ENCODE peak calls at places on chromosomes 12 and 14, in nine cellular contexts. L, Y, F, B, X, P, Z, D and Q are unnamed samples.

GRCh38 chr12:19030603-19031002 is 98.9 kb upstream of the PLEKHA5 start:
- DNase-seq in Y (no peak), X (no peak), B (no peak), D (no peak), L (no peak), P (peak; percentile 42), F (no peak), Z (no peak), Q (no peak)

GRCh38 chr12:110079477-110080400 is 31.4 kb upstream of the C12orf76 start:
- DNase-seq in D (peak; percentile 70), F (no peak), P (no peak), B (peak; percentile 75), X (peak; percentile 71), Z (peak; percentile 59), L (peak; percentile 44), Y (peak; percentile 86), Q (peak; percentile 76)

GRCh38 chr14:71166434-71166833 is 259.2 kb downstream of the PCNX1 start:
- DNase-seq in P (peak; percentile 76), L (no peak), Y (no peak), F (peak; percentile 67), Z (peak; percentile 71), B (no peak), D (no peak), X (peak; percentile 67), Q (no peak)

GRCh38 chr12:121451931-121452330 is 52.0 kb downstream of the RNF34 start:
- DNase-seq in X (no peak), D (no peak), Y (no peak), L (no peak), Z (no peak), F (no peak), P (no peak), B (no peak), Q (peak; percentile 24)

GRCh38 chr12:115351513-115352077 is 667.6 kb upstream of the TBX3 start:
- DNase-seq in Y (no peak), F (no peak), P (peak; percentile 78), B (no peak), X (no peak), D (no peak), Z (no peak), L (no peak), Q (no peak)

GRCh38 chr12:102816816-102817434 is 100.1 kb downstream of the PAH start:
- DNase-seq in Z (no peak), L (no peak), F (peak; percentile 24), D (no peak), B (no peak), P (peak; percentile 48), X (peak; percentile 23), Y (no peak), Q (peak; percentile 34)

GRCh38 chr14:105364100-105364708 is 34.1 kb upstream of the TEX22 start:
- DNase-seq in X (peak; percentile 72), Z (peak; percentile 16), B (no peak), Y (no peak), L (peak; percentile 31), P (no peak), D (peak; percentile 52), F (peak; percentile 37), Q (peak; percentile 81)

GRCh38 chr12:50546441-50547318 is 41.9 kb downstream of the DIP2B start:
- DNase-seq in X (no peak), Y (no peak), D (no peak), P (no peak), F (no peak), Z (no peak), B (no peak), L (no peak), Q (no peak)

GRCh38 chr12:123358035-123358434 is 6.6 kb downstream of the SBNO1 start:
- DNase-seq in Z (no peak), Y (no peak), B (no peak), F (no peak), L (no peak), D (no peak), X (no peak), P (no peak), Q (no peak)

GRCh38 chr14:58243790-58244555 is 670 bp upstream of the PSMA3 start:
- DNase-seq in P (peak; percentile 40), D (no peak), X (no peak), F (peak; percentile 21), Z (peak; percentile 22), Y (no peak), L (no peak), B (no peak), Q (no peak)

GRCh38 chr12:53045646-53046045 is 4.2 kb upstream of the TNS2 start:
- DNase-seq in Y (no peak), F (no peak), Z (no peak), P (no peak), B (peak; percentile 94), L (no peak), X (peak; percentile 11), D (no peak), Q (peak; percentile 13)

GRCh38 chr12:5050542-5050941 is 6.9 kb downstream of the KCNA5 start:
- DNase-seq in Z (no peak), X (no peak), Y (no peak), F (no peak), B (no peak), P (no peak), L (no peak), D (no peak), Q (no peak)

GRCh38 chr12:124315316-124315924 is 20.5 kb downstream of the RFLNA start:
- DNase-seq in D (no peak), Y (no peak), X (no peak), P (no peak), B (no peak), Z (no peak), F (no peak), L (no peak), Q (no peak)

GRCh38 chr12:112978163-112979081 is at the start of gene OAS2:
- DNase-seq in P (peak; percentile 46), Y (peak; percentile 94), F (no peak), D (peak; percentile 81), X (peak; percentile 86), L (peak; percentile 80), B (peak; percentile 81), Z (peak; percentile 70), Q (peak; percentile 84)

GRCh38 chr14:39843881-39844280 is 411.6 kb upstream of the FBXO33 start:
- DNase-seq in B (no peak), D (no peak), X (no peak), L (no peak), F (no peak), Y (no peak), Z (no peak), P (no peak), Q (no peak)

DNA sequence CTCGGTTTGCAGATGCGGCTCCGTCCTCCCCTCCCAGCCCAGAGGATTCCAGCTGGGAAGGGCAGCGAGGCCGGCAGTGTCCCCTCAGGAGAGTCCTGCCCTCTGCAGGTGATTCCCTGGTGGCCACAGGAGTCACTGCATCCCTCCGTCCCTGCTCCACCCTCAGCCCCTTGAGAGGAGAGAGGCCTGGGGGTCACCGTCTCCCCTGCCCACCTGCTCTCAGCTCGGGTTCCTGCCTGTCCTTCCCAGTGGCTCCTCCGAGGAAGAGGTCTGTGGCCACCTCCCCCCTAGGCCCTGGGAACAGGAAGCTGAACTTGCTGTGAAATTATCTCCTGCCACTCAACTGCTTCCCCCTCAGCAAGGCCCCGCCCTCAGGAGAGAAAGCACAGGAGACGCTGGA is 12.9 kb upstream of the GALNT9 start:
- DNase-seq in D (no peak), L (no peak), P (peak; percentile 27), Z (no peak), F (peak; percentile 31), X (no peak), Y (no peak), B (no peak), Q (no peak)
- TF ChIP-seq CTCF in D (peak; percentile 27), L (no peak), P (no peak), Z (peak; percentile 25), F (peak; percentile 68), X (no peak), Y (no peak), B (no peak), Q (no peak)

GRCh38 chr12:27486986-27487385 is 37.0 kb upstream of the PPFIBP1 start:
- DNase-seq in Z (no peak), P (no peak), Y (no peak), F (no peak), D (no peak), B (no peak), L (no peak), X (no peak), Q (no peak)

GRCh38 chr12:27491226-27491625 is 32.8 kb upstream of the PPFIBP1 start:
- DNase-seq in F (no peak), D (no peak), L (no peak), Z (no peak), X (no peak), Y (no peak), P (no peak), B (no peak), Q (no peak)

GRCh38 chr12:27493260-27493935 is 30.6 kb upstream of the PPFIBP1 start:
- DNase-seq in Z (no peak), L (no peak), P (no peak), F (no peak), X (no peak), D (no peak), Y (no peak), B (no peak), Q (no peak)

GRCh38 chr12:27488479-27488878 is 35.5 kb upstream of the PPFIBP1 start:
- DNase-seq in P (no peak), X (no peak), F (no peak), Y (no peak), Z (peak; percentile 9), B (no peak), D (no peak), L (no peak), Q (no peak)
- TF ChIP-seq CTCF in P (no peak), X (no peak), F (peak; percentile 21), Y (no peak), Z (no peak), B (no peak), D (no peak), L (no peak), Q (no peak)

GRCh38 chr14:74502236-74503019 is 8.9 kb downstream of the ISCA2 start:
- DNase-seq in D (no peak), P (peak; percentile 42), L (no peak), F (peak; percentile 56), B (peak; percentile 61), Z (no peak), Y (no peak), X (peak; percentile 50), Q (peak; percentile 57)
- TF ChIP-seq CTCF in D (no peak), P (peak; percentile 53), L (peak; percentile 20), F (peak; percentile 71), B (peak; percentile 3), Z (peak; percentile 28), Y (peak; percentile 67), X (peak; percentile 46), Q (peak; percentile 60)

DNA sequence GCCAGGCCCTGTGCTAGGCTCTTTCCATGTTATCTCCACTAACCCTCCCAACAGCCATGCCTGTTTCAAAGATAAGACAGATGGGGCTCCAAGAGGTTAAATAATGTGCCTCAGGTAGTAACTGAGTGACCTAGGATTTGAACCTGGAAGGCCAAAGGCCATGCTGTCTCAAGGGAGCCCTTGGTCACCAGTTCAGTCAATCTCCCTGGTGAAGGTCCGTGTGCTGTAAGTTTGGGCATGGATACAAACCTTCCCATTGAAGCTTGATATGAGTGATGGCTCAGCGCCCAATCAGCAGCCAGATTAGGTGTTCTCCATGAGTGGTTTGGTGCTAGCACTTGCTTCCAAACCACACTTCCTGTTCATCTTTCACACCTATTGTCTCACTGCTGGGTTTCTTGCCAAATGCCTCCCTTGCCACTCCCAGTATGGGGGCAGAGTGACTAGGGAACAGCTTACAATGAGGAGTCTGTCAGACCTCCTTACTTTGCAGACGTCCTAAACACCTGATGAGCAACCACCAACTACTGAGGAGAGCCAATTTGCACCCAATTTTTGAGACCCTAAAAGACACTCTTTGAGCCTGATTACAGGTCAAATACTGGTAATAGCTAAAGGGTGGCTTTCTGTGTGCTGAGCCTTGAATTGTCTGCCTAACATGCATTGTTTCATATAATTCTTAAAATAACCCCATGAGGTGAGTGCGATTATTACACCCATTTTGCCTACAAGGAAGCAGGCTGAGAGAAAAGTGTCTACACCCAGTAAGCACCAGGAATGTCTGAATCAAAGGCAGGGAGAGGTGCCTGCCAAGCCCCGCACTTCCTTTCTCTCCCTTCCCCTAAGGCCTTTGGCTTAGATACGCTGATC is 48.5 kb upstream of the FOS start:
- DNase-seq in D (peak; percentile 34), B (no peak), P (peak; percentile 98), Z (peak; percentile 11), Y (peak; percentile 74), F (no peak), X (peak; percentile 48), L (peak; percentile 74), Q (no peak)
- TF ChIP-seq CTCF in D (peak; percentile 20), B (no peak), P (peak; percentile 29), Z (peak; percentile 27), Y (no peak), F (no peak), X (no peak), L (no peak), Q (no peak)